ENCODE peak calls at places on chromosomes 2 and 18, in seven cellular contexts. B, M, U, Y, T, I and E are unnamed samples.

GRCh38 chr2:75808793-75809535 is 98.2 kb upstream of the GCFC2 start:
- ATAC-seq in B (no peak), M (no peak), U (no peak), Y (no peak), T (no peak), I (no peak), E (no peak)

GRCh38 chr2:223102040-223102899 is 50.3 kb downstream of the KCNE4 start:
- ATAC-seq in B (peak; percentile 71), M (no peak), U (peak; percentile 58), Y (no peak), T (peak; percentile 53), I (no peak), E (peak; percentile 47)

GRCh38 chr2:112163541-112163981 is 25.4 kb downstream of the FBLN7 start:
- ATAC-seq in B (no peak), M (no peak), U (no peak), Y (no peak), T (no peak), I (no peak), E (no peak)

GRCh38 chr2:98191880-98192279 is 104.9 kb downstream of the VWA3B start:
- ATAC-seq in B (no peak), M (peak; percentile 44), U (no peak), Y (no peak), T (no peak), I (no peak), E (no peak)

GRCh38 chr18:79934311-79935097 is 16.9 kb downstream of the SLC66A2 start:
- ATAC-seq in B (no peak), M (no peak), U (peak; percentile 64), Y (peak; percentile 79), T (peak; percentile 90), I (no peak), E (peak; percentile 22)

GRCh38 chr2:23801396-23801795 is 125.5 kb downstream of the ATAD2B start:
- ATAC-seq in B (no peak), M (no peak), U (no peak), Y (no peak), T (no peak), I (no peak), E (peak; percentile 71)

GRCh38 chr2:81002906-81003305 is 698.4 kb upstream of the LRRTM1 start:
- ATAC-seq in B (no peak), M (no peak), U (no peak), Y (no peak), T (no peak), I (no peak), E (no peak)

GRCh38 chr2:177726853-177727465 is 334.4 kb downstream of the AGPS start:
- ATAC-seq in B (no peak), M (no peak), U (peak; percentile 6), Y (no peak), T (no peak), I (no peak), E (no peak)

GRCh38 chr2:237590272-237591020 is at the start of gene RAB17:
- ATAC-seq in B (peak; percentile 72), M (peak; percentile 90), U (no peak), Y (peak; percentile 46), T (peak; percentile 10), I (no peak), E (no peak)

GRCh38 chr2:113979172-113980128 is 89.6 kb downstream of the ACTR3 start:
- ATAC-seq in B (peak; percentile 28), M (no peak), U (no peak), Y (no peak), T (peak; percentile 54), I (peak; percentile 77), E (no peak)

GRCh38 chr2:218033208-218033589 is 30.4 kb upstream of the TNS1 start:
- ATAC-seq in B (no peak), M (no peak), U (no peak), Y (no peak), T (no peak), I (no peak), E (no peak)

GRCh38 chr2:8676191-8676914 is 5.5 kb upstream of the ID2 start:
- ATAC-seq in B (no peak), M (peak; percentile 75), U (no peak), Y (no peak), T (peak; percentile 23), I (no peak), E (peak; percentile 72)

GRCh38 chr2:235583144-235583543 is 89.3 kb downstream of the AGAP1 start:
- ATAC-seq in B (no peak), M (peak; percentile 35), U (no peak), Y (no peak), T (no peak), I (no peak), E (no peak)

DNA sequence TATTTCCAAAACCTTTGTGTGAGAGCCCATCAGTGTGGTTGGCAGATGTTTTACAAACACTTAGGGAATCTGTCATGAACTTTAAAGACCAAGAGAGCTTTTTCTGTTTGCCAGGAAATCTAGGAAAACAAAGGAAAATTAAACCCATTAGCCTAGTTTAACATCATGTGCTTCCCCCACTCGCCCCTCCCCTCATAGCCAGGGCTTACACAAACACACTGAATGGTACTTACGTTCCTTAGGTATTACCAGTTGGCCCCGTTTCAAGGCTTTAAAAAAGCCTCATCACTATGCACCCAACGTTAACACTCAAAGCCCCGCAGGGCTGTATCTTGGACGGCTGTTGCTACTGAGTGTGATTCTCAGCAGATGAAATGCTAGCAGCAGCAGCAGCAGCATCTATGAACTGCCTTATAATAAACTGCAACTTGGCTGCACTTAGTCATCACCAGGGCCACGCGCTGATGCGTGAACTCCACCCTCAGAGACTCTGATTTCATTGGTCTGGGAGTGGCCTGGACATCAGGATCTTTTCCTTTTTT is 20.1 kb upstream of the TTC39C start:
- ATAC-seq in B (peak; percentile 92), M (peak; percentile 83), U (no peak), Y (peak; percentile 80), T (peak; percentile 59), I (peak; percentile 13), E (peak; percentile 81)
- TF ChIP-seq POLR2AphosphoS5 in B (no peak), M (no peak), U (no peak), Y (no peak), T (no peak), I (no peak), E (peak; percentile 81)

GRCh38 chr2:150586858-150587257 is 99.4 kb upstream of the RND3 start:
- ATAC-seq in B (no peak), M (no peak), U (no peak), Y (no peak), T (no peak), I (peak; percentile 51), E (peak; percentile 78)
- H3K27ac ChIP-seq in B (no peak overlapping the region), M (no peak overlapping the region), U (no peak overlapping the region), Y (no peak overlapping the region), T (no peak overlapping the region), I (no peak overlapping the region), E (no peak overlapping the region)

GRCh38 chr2:159995038-159995437 is 67.4 kb downstream of the PLA2R1 start:
- ATAC-seq in B (no peak), M (no peak), U (no peak), Y (no peak), T (no peak), I (no peak), E (no peak)
- TF ChIP-seq POLR2AphosphoS5 in B (no peak), M (no peak), U (no peak), Y (no peak), T (no peak), I (no peak), E (no peak)

DNA sequence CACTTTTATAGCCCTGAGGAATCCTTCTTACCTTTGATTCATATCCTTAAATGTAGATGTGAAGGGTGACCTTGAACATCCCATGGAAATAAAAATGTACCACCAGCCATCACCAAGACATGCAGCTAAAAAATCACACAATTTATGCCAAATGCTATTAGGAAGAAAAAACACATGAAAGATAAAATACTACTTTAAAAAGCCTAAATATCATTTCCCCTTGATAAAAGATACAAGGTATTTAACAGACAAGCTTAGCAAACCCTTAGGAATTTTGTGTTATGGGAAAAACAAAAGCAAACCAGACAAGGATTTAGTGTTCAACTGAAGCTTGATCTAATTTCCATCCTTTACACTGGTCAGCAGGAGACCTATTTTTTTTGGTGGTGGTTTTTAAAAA is 255.0 kb downstream of the ICOS start:
- ATAC-seq in B (no peak), M (no peak), U (no peak), Y (no peak), T (no peak), I (no peak), E (no peak)
- H3K27ac ChIP-seq in B (no peak overlapping the region), M (no peak overlapping the region), U (no peak overlapping the region), Y (no peak overlapping the region), T (no peak overlapping the region), I (no peak overlapping the region), E (no peak overlapping the region)

DNA sequence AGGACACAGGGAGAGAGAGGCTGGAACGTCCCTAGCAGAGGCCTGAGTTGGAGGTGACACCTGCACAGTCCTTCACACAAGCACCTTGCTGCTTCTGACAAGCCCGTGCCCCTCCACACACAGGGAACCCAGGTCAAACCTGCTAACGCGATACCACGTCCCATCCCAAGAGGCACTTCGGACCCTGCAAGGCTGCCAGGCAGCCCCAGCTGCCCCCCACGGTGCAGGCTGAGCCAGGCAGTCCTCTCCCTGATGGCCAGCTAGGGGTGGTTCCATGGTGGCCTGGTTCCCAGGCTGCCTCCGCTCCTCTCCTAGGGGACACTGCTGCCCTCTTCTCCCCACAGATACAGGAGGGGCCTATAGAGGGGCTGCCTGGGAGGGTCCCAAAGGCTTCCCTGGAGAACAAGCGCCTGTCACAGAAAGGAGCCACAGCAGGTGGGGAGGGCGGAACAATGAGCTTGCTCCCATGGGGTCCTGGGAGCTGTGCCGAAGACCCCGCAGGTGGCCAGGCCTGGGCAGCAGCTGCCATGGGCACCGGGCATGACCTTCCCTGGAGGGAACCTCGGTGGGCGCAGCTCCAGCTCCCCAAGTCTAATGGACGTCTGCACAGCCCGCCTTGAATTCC is 434.2 kb upstream of the MYT1L start:
- ATAC-seq in B (no peak), M (no peak), U (no peak), Y (no peak), T (no peak), I (no peak), E (no peak)
- TF ChIP-seq POLR2AphosphoS5 in B (no peak), M (no peak), U (no peak), Y (no peak), T (no peak), I (no peak), E (no peak)

GRCh38 chr2:176160251-176161040 is 3.3 kb downstream of the HOXD3 start:
- ATAC-seq in B (no peak), M (no peak), U (no peak), Y (no peak), T (peak; percentile 11), I (no peak), E (no peak)
- H3K27ac ChIP-seq in B (no peak overlapping the region), M (no peak overlapping the region), U (no peak overlapping the region), Y (no peak overlapping the region), T (no peak overlapping the region), I (no peak overlapping the region), E (no peak overlapping the region)

GRCh38 chr2:31251018-31251417 is 17.1 kb downstream of the EHD3 start:
- ATAC-seq in B (no peak), M (peak; percentile 16), U (no peak), Y (no peak), T (no peak), I (no peak), E (no peak)
- TF ChIP-seq POLR2AphosphoS5 in B (no peak), M (no peak), U (no peak), Y (no peak), T (no peak), I (no peak), E (no peak)